ENCODE peak calls at places on chromosomes 5 and 9, in four cellular contexts. Q is spleen, F is AG04449, P is progenitor cell of endocrine pancreas. N is an unnamed sample.

GRCh38 chr9:81851340-81851739 is 76.9 kb upstream of the SPATA31D4 start:
- DNase-seq in P (no peak), F (no peak), Q (no peak), N (no peak)

GRCh38 chr5:147483197-147483790 is 26.6 kb downstream of the DPYSL3 start:
- DNase-seq in Q (no peak), F (no peak), P (no peak), N (no peak)

GRCh38 chr9:109907810-109908458 is 127.9 kb downstream of the PALM2AKAP2 start:
- DNase-seq in P (no peak), Q (no peak), F (no peak), N (no peak)

GRCh38 chr5:153520952-153521351 is 30.5 kb downstream of the GRIA1 start:
- DNase-seq in Q (no peak), F (no peak), P (no peak), N (no peak)

GRCh38 chr5:175325681-175326080 is 118.3 kb downstream of the DRD1 start:
- DNase-seq in P (no peak), F (no peak), Q (no peak), N (no peak)

GRCh38 chr5:9239071-9239470 is 306.8 kb downstream of the SEMA5A start:
- DNase-seq in Q (no peak), P (no peak), F (no peak), N (no peak)

GRCh38 chr5:44932922-44933585 is 124.3 kb downstream of the MRPS30 start:
- DNase-seq in P (no peak), F (no peak), Q (no peak), N (no peak)

GRCh38 chr5:178836628-178837027 is 23.1 kb upstream of the ZNF354B start:
- DNase-seq in P (no peak), Q (no peak), F (no peak), N (no peak)

GRCh38 chr5:23930985-23931384 is 423.6 kb downstream of the PRDM9 start:
- DNase-seq in Q (no peak), F (no peak), P (no peak), N (no peak)

GRCh38 chr9:677461-678097 is 163.9 kb upstream of the DMRT1 start:
- DNase-seq in F (no peak), P (no peak), Q (no peak), N (no peak)

GRCh38 chr5:109496112-109496511 is 86.3 kb upstream of the PJA2 start:
- DNase-seq in Q (no peak), F (no peak), P (no peak), N (no peak)

GRCh38 chr9:121609845-121610637 is 41.4 kb upstream of the DAB2IP start:
- DNase-seq in Q (no peak), P (no peak), F (peak), N (no peak)

GRCh38 chr9:3014164-3014563 is 170.3 kb upstream of the PUM3 start:
- DNase-seq in F (no peak), P (no peak), Q (no peak), N (no peak)

GRCh38 chr9:27339661-27340295 is 42.8 kb upstream of the EQTN start:
- DNase-seq in F (no peak), Q (no peak), P (no peak), N (no peak)

GRCh38 chr9:78064075-78064474 is 32.5 kb upstream of the GNAQ start:
- DNase-seq in F (no peak), Q (no peak), P (no peak), N (no peak)

GRCh38 chr9:134066546-134066922 is 1.3 kb downstream of the BRD3 start:
- DNase-seq in F (no peak), P (no peak), Q (no peak), N (no peak)

GRCh38 chr9:124320062-124320973 is 62.6 kb downstream of the NEK6 start:
- DNase-seq in F (no peak), Q (peak), P (peak), N (peak)

GRCh38 chr9:16125637-16126036 is 572.8 kb downstream of the CCDC171 start:
- DNase-seq in Q (no peak), P (no peak), F (no peak), N (no peak)

GRCh38 chr9:85425153-85425611 is 316.6 kb downstream of the AGTPBP1 start:
- DNase-seq in Q (no peak), F (no peak), P (peak), N (peak)
- TF ChIP-seq CTCF in Q (peak), F (peak), P (peak), N (peak)

GRCh38 chr9:119289740-119290139 is 79.5 kb downstream of the BRINP1 start:
- DNase-seq in F (no peak), P (peak), Q (no peak), N (no peak)
- TF ChIP-seq CTCF in F (no peak), P (peak), Q (peak), N (peak)

DNA sequence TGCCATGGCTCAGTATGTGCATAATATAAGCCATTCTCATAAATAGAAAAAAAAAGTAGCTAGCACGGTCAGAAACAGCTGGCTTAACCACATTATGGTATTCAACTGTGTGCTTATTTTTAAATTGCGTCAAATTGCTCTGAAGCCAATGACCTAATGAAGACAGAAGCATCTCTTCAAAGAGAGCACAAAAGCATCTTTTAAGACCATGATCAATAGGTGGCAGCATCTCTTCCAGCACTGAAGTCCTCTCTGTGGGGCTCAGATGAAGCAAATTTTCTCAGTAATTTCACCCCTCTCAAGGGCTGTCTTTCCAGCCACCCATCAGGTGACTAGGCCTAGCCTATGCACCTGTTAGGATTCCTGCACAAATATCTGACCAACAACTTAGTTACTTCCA is 251.4 kb downstream of the GLIS3 start:
- DNase-seq in P (no peak), F (no peak), Q (no peak), N (no peak)
- TF ChIP-seq CTCF in P (peak), F (peak), Q (no peak), N (no peak)

GRCh38 chr5:103829585-103829984 is 267.0 kb upstream of the NUDT12 start:
- DNase-seq in P (no peak), F (no peak), Q (no peak), N (no peak)
- TF ChIP-seq CTCF in P (peak), F (no peak), Q (no peak), N (no peak)

GRCh38 chr9:113508111-113508749 is 44.7 kb downstream of the RGS3 start:
- DNase-seq in P (no peak), F (no peak), Q (peak), N (no peak)
- TF ChIP-seq CTCF in P (no peak), F (no peak), Q (no peak), N (no peak)

GRCh38 chr5:55919625-55920024 is 68.5 kb downstream of the IL31RA start:
- DNase-seq in Q (no peak), P (no peak), F (no peak), N (no peak)

GRCh38 chr5:55918097-55919035 is 67.2 kb downstream of the IL31RA start:
- DNase-seq in Q (no peak), P (no peak), F (no peak), N (no peak)

GRCh38 chr5:55921617-55922016 is 70.5 kb downstream of the IL31RA start:
- DNase-seq in Q (no peak), P (no peak), F (no peak), N (no peak)

GRCh38 chr5:55923177-55923872 is 71.4 kb downstream of the IL6ST start:
- DNase-seq in Q (no peak), P (no peak), F (no peak), N (no peak)

DNA sequence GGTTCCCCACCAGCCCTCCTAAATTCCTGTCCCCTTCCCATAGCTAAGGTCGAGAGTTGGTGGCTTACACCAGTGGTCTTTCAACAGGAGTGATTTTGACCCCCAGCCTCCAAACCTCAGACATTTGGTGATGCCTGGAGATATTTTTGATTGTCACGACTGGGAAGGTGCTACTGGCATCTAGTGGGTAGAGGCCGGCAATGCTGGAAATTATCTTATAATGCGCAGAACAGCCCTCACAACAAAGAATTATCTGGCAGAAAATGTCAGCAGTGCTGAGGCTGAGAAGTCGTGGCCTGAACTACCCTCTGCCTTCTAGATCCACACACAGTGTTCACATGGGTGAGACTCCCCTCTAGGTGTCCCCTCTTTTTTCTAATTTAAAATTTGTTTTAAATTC is 69.6 kb downstream of the IL31RA start:
- DNase-seq in P (no peak), Q (no peak), F (no peak), N (no peak)
- TF ChIP-seq CTCF in P (peak), Q (no peak), F (peak), N (no peak)

DNA sequence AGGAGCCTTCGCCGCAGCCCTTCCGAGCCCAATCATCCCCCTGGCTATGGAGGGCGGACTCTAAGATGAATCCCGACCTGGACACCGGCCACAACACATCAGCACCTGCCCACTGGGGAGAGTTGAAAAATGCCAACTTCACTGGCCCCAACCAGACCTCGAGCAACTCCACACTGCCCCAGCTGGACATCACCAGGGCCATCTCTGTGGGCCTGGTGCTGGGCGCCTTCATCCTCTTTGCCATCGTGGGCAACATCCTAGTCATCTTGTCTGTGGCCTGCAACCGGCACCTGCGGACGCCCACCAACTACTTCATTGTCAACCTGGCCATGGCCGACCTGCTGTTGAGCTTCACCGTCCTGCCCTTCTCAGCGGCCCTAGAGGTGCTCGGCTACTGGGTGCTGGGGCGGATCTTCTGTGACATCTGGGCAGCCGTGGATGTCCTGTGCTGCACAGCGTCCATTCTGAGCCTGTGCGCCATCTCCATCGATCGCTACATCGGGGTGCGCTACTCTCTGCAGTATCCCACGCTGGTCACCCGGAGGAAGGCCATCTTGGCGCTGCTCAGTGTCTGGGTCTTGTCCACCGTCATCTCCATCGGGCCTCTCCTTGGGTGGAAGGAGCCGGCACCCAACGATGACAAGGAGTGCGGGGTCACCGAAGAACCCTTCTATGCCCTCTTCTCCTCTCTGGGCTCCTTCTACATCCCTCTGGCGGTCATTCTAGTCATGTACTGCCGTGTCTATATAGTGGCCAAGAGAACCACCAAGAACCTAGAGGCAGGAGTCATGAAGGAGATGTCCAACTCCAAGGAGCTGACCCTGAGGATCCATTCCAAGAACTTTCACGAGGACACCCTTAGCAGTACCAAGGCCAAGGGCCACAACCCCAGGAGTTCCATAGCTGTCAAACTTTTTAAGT is 819 bp downstream of the ADRA1B start:
- DNase-seq in P (no peak), Q (no peak), F (no peak), N (no peak)
- TF ChIP-seq CTCF in P (no peak), Q (no peak), F (no peak), N (no peak)

GRCh38 chr5:111478266-111478665 is 34.1 kb downstream of the STARD4 start:
- DNase-seq in F (no peak), Q (no peak), P (no peak), N (no peak)
- TF ChIP-seq CTCF in F (no peak), Q (no peak), P (no peak), N (no peak)

GRCh38 chr5:126744842-126745241 is 32.1 kb upstream of the LMNB1 start:
- DNase-seq in P (no peak), Q (no peak), F (no peak), N (no peak)

GRCh38 chr5:126742425-126742824 is 34.5 kb upstream of the LMNB1 start:
- DNase-seq in Q (no peak), P (no peak), F (no peak), N (no peak)

GRCh38 chr5:126746290-126746689 is 30.6 kb upstream of the LMNB1 start:
- DNase-seq in Q (no peak), P (no peak), F (no peak), N (no peak)

GRCh38 chr5:126745259-126745992 is 31.5 kb upstream of the LMNB1 start:
- DNase-seq in Q (no peak), P (no peak), F (no peak), N (no peak)

DNA sequence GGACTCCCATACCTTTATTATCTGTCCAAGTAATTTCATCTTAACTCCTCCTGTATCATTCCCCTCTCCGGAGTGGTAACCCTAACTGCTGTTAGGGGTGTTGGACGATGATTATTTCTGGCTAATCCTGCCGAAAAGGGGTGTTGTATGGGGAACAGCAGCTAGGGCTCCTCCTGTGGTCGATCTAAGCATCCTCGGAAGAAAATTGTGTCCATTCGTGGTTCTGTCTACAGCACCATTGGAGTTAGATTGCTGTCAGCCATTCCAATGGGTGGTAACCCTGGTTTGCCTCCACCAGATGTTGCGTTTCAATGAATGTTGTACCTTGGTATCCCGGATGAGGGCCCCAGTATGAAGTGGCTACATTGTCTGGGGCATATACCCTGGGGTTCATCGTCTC is 35.6 kb upstream of the LMNB1 start:
- DNase-seq in P (no peak), Q (no peak), F (no peak), N (no peak)
- TF ChIP-seq CTCF in P (no peak), Q (no peak), F (no peak), N (no peak)

N was measured in natural killer cell.